ENCODE peak calls at places on chromosome 5, in nine cellular contexts. V, M, G, N, D, U, H, Q and A are unnamed samples.

GRCh38 chr5:137954131-137954879 is 65.0 kb downstream of the PKD2L2 start:
- DNase-seq in M (no peak), G (no peak), N (peak; percentile 85), V (no peak), H (no peak), U (peak; percentile 21), Q (peak; percentile 79), D (peak; percentile 7), A (no peak)

GRCh38 chr5:6443326-6443725 is 5.3 kb upstream of the UBE2QL1 start:
- DNase-seq in N (no peak), M (no peak), H (no peak), D (no peak), G (no peak), Q (no peak), U (no peak), V (no peak), A (no peak)

GRCh38 chr5:24788829-24789509 is 144.2 kb upstream of the CDH10 start:
- DNase-seq in G (no peak), N (peak; percentile 65), D (no peak), H (no peak), Q (no peak), M (no peak), U (peak; percentile 63), V (no peak), A (no peak)

GRCh38 chr5:83313431-83313830 is 158.1 kb upstream of the VCAN start:
- DNase-seq in M (no peak), N (no peak), D (no peak), V (no peak), U (no peak), G (no peak), H (no peak), Q (no peak), A (no peak)

GRCh38 chr5:175517824-175518450 is 39.6 kb downstream of the SFXN1 start:
- DNase-seq in G (peak; percentile 49), D (no peak), M (no peak), V (no peak), Q (no peak), U (peak; percentile 73), N (peak; percentile 45), H (no peak), A (peak; percentile 29)

GRCh38 chr5:160311491-160312138 is 749 bp downstream of the CCNJL start:
- DNase-seq in N (no peak), V (no peak), G (no peak), H (no peak), U (no peak), D (no peak), M (peak; percentile 56), Q (no peak), A (no peak)

GRCh38 chr5:174990909-174991308 is 266.5 kb downstream of the MSX2 start:
- DNase-seq in N (no peak), V (no peak), M (no peak), H (peak; percentile 22), Q (no peak), G (no peak), U (no peak), D (peak; percentile 21), A (no peak)

GRCh38 chr5:132257131-132258101 is at the start of gene PDLIM4:
- DNase-seq in G (no peak), M (no peak), H (no peak), N (peak; percentile 44), U (peak; percentile 30), Q (peak; percentile 81), D (no peak), V (peak; percentile 77), A (peak; percentile 16)

GRCh38 chr5:83726912-83727311 is 6.3 kb upstream of the HAPLN1 start:
- DNase-seq in G (no peak), N (no peak), Q (no peak), V (no peak), M (no peak), U (no peak), H (no peak), D (no peak), A (no peak)

GRCh38 chr5:19771174-19771835 is 216.7 kb downstream of the CDH18 start:
- DNase-seq in M (no peak), Q (no peak), H (no peak), V (no peak), G (no peak), D (no peak), N (no peak), U (peak; percentile 39), A (no peak)

GRCh38 chr5:134561871-134562296 is 36.4 kb downstream of the JADE2 start:
- DNase-seq in V (no peak), D (no peak), Q (no peak), G (no peak), U (no peak), M (peak; percentile 34), H (no peak), N (peak; percentile 43), A (no peak)
- TF ChIP-seq CTCF in V (no peak), D (peak; percentile 10), Q (no peak), G (peak; percentile 25), U (peak; percentile 14), M (peak; percentile 19), H (peak; percentile 6), N (peak; percentile 10), A (peak; percentile 31)

GRCh38 chr5:592158-592557 is 20.0 kb upstream of the CEP72 start:
- DNase-seq in U (no peak), D (no peak), H (no peak), Q (peak; percentile 33), M (no peak), N (no peak), V (no peak), G (peak; percentile 14), A (no peak)

GRCh38 chr5:593511-593910 is 18.6 kb upstream of the CEP72 start:
- DNase-seq in V (no peak), G (no peak), M (no peak), N (no peak), Q (peak; percentile 37), U (no peak), D (no peak), H (no peak), A (no peak)

GRCh38 chr5:591746-592145 is 20.4 kb upstream of the CEP72 start:
- DNase-seq in U (no peak), G (peak; percentile 11), D (no peak), M (no peak), Q (peak; percentile 37), V (no peak), N (no peak), H (no peak), A (no peak)

GRCh38 chr5:595285-595684 is 16.9 kb upstream of the CEP72 start:
- DNase-seq in V (no peak), H (no peak), U (no peak), Q (no peak), N (no peak), D (no peak), G (no peak), M (no peak), A (no peak)

GRCh38 chr5:594241-594860 is 17.8 kb upstream of the CEP72 start:
- DNase-seq in Q (no peak), V (no peak), M (peak; percentile 86), H (no peak), D (no peak), N (no peak), G (no peak), U (no peak), A (no peak)
- TF ChIP-seq CTCF in Q (no peak), V (no peak), M (no peak), H (no peak), D (no peak), N (no peak), G (no peak), U (no peak), A (no peak)

GRCh38 chr5:176619203-176619568 is 9.2 kb upstream of the GPRIN1 start:
- DNase-seq in V (no peak), N (no peak), U (peak; percentile 71), H (peak; percentile 43), D (no peak), M (peak; percentile 39), G (peak; percentile 95), Q (no peak), A (peak; percentile 90)
- TF ChIP-seq CTCF in V (no peak), N (no peak), U (no peak), H (no peak), D (no peak), M (no peak), G (peak; percentile 51), Q (no peak), A (peak; percentile 20)

DNA sequence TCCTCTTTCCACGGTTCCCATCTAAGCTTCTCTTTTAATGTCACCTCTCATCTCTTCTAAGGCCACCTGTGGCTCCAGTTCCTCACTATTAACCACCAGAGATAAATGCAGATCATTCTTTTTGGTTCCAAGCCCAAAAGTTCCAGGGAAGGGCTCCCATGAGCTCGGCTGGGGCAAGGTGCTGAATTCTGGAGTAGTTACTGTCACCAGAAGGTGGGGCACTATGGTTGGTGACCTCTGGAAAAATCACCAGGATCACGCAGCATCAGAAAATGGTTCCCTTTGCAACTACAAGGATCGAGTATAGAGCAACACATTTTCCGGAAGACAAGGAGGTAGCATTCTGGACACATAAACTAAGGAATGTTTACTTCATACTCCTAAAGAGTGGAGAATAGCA is 528.7 kb upstream of the DAP start:
- DNase-seq in N (peak; percentile 6), Q (no peak), V (no peak), D (no peak), H (no peak), G (no peak), U (no peak), M (no peak), A (no peak)
- TF ChIP-seq CTCF in N (no peak), Q (no peak), V (no peak), D (no peak), H (no peak), G (no peak), U (no peak), M (no peak), A (no peak)

DNA sequence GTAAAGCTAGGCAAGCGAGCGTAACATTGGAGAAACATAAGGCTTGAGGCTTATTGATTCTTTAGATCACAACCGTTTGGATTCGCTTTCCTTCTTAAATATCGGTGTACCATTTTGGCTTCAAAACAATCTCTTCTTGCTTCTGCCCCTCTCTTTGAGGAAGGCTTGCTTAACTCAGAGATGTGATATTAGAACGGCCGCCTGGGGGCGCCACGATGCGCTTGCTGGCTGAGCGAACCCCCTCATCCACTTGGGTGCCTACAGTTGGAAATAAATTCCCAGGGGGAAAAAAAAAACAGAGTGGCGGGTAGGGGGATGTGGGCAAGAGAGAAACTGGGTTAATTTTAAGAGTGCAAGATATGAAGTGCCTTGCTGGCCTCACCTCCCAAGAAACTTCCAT is 116.0 kb downstream of the DPYSL3 start:
- DNase-seq in H (peak; percentile 18), G (no peak), N (no peak), U (no peak), M (peak; percentile 13), V (no peak), Q (no peak), D (no peak), A (no peak)
- TF ChIP-seq CTCF in H (no peak), G (no peak), N (peak; percentile 26), U (peak; percentile 30), M (peak; percentile 31), V (no peak), Q (peak; percentile 31), D (peak; percentile 35), A (no peak)